ENCODE peak calls at places on chromosomes 4 and X, in six cellular contexts. L is lower lobe of right lung, R is GM13976, F is epithelial cell of esophagus, Q is AG10803, Z is cardiac fibroblast. W is an unnamed sample.

GRCh38 chr4:154822775-154823174 is 41.7 kb downstream of the RBM46 start:
- DNase-seq in L (no peak), Z (peak; percentile 63), F (peak; percentile 79), R (no peak), Q (peak; percentile 86), W (no peak)

GRCh38 chr4:112523008-112523440 is 7.0 kb upstream of the NEUROG2 start:
- DNase-seq in L (no peak), R (peak; percentile 68), Z (peak; percentile 36), Q (peak; percentile 33), F (peak; percentile 50), W (no peak)

GRCh38 chrX:24242649-24243556 is 71.0 kb downstream of the SUPT20HL2 start:
- DNase-seq in Q (peak; percentile 92), Z (peak; percentile 97), F (no peak), R (peak; percentile 31), L (no peak), W (no peak)

GRCh38 chr4:105967058-105967658 is 71.9 kb downstream of the NPNT start:
- DNase-seq in R (no peak), Z (no peak), F (no peak), Q (no peak), L (peak; percentile 33), W (no peak)

GRCh38 chrX:108224727-108225455 is 133.3 kb downstream of the ATG4A start:
- DNase-seq in Z (peak; percentile 51), Q (peak; percentile 3), F (peak; percentile 34), R (peak; percentile 24), L (no peak), W (no peak)

GRCh38 chrX:137071596-137071995 is 37.8 kb upstream of the GPR101 start:
- DNase-seq in Z (no peak), Q (no peak), R (no peak), F (no peak), L (no peak), W (no peak)

GRCh38 chr4:26330186-26330787 is 9.5 kb downstream of the RBPJ start:
- DNase-seq in F (peak; percentile 70), Q (peak; percentile 65), R (peak; percentile 54), L (no peak), Z (peak; percentile 73), W (no peak)

GRCh38 chrX:69107231-69107739 is 58.0 kb downstream of the PJA1 start:
- DNase-seq in Z (peak; percentile 61), F (no peak), R (no peak), Q (no peak), L (no peak), W (no peak)

GRCh38 chr4:88964450-88964849 is 92.5 kb downstream of the FAM13A start:
- DNase-seq in R (no peak), Q (peak; percentile 25), Z (peak; percentile 28), F (peak; percentile 78), L (no peak), W (no peak)

GRCh38 chrX:123764967-123765871 is 32.4 kb upstream of the THOC2 start:
- DNase-seq in R (peak; percentile 74), Q (peak; percentile 86), L (peak; percentile 87), Z (peak; percentile 88), F (peak; percentile 79), W (peak; percentile 92)

GRCh38 chr4:15963001-15963451 is at the start of gene FGFBP2:
- DNase-seq in L (peak; percentile 59), Z (peak; percentile 44), Q (peak; percentile 42), R (peak; percentile 35), F (peak; percentile 54), W (no peak)

GRCh38 chrX:24204331-24204730 is 54.8 kb downstream of the ZFX start:
- DNase-seq in Z (peak; percentile 7), F (peak; percentile 31), L (no peak), Q (peak; percentile 11), R (no peak), W (no peak)

GRCh38 chr4:80306255-80306654 is 29.3 kb upstream of the CFAP299 start:
- DNase-seq in F (peak; percentile 58), Q (no peak), L (no peak), R (no peak), Z (no peak), W (no peak)

GRCh38 chr4:54687887-54688841 is 30.4 kb downstream of the KIT start:
- DNase-seq in L (no peak), F (no peak), R (no peak), Z (no peak), Q (peak; percentile 67), W (no peak)

GRCh38 chr4:124526760-124527159 is 185.8 kb downstream of the ANKRD50 start:
- DNase-seq in R (no peak), L (no peak), Q (no peak), F (no peak), Z (no peak), W (no peak)

DNA sequence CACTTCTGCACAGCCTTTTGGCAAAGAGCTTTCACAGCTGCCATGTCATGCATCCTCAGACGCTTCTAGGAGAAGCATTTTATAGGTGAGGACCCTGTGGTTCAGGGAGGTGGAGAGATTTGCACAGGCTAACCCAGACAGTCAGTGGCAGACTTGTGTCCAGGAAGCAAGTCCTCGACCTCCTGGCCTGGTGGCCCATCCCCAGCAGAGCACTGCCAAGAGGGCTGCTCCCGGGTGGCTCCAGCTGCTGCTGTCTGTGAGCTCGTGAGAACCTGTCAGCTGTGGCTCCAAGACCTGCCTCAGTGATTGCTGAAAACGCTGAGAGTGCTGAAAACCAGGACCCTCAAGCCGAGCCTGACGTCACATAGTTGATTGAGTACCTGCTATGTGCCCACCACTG is 74.2 kb downstream of the RTL9 start:
- DNase-seq in R (no peak), F (no peak), L (no peak), Q (no peak), Z (no peak), W (no peak)
- TF ChIP-seq CTCF in R (no peak), F (no peak), L (no peak), Q (no peak), Z (no peak), W (no peak)

GRCh38 chr4:35934370-35934981 is 309.8 kb downstream of the ARAP2 start:
- DNase-seq in Q (peak; percentile 8), F (peak; percentile 36), L (no peak), Z (peak; percentile 28), R (no peak), W (no peak)
- TF ChIP-seq CTCF in Q (peak; percentile 57), F (peak; percentile 38), L (peak; percentile 56), Z (peak; percentile 36), R (peak; percentile 27), W (peak; percentile 88)

DNA sequence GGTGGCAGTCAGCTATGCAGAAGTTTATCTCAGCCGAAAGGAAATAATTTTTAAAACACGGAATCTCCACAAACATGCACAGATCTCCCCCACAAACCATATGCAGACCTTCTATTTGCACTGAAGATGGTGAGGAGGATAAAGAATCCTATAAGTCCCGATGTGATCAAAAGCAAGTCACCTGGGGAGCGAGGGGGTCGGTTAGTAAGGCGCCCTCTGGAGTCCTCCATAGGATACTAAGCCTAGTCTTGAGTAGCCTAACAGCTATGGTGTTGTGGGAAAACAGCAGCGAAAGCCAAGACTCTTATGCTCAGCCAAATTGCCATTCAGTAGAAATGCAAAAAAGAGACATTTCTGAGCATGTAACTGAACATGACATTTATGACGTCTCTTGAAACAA is 210.9 kb downstream of the FRMPD4 start:
- DNase-seq in Z (no peak), L (no peak), Q (no peak), F (no peak), R (no peak), W (no peak)
- TF ChIP-seq CTCF in Z (no peak), L (no peak), Q (no peak), F (no peak), R (no peak), W (no peak)

GRCh38 chr4:110630621-110631402 is 7.9 kb upstream of the PITX2 start:
- DNase-seq in Q (no peak), R (no peak), F (no peak), L (no peak), Z (no peak), W (no peak)
- TF ChIP-seq CTCF in Q (no peak), R (no peak), F (no peak), L (no peak), Z (no peak), W (no peak)

DNA sequence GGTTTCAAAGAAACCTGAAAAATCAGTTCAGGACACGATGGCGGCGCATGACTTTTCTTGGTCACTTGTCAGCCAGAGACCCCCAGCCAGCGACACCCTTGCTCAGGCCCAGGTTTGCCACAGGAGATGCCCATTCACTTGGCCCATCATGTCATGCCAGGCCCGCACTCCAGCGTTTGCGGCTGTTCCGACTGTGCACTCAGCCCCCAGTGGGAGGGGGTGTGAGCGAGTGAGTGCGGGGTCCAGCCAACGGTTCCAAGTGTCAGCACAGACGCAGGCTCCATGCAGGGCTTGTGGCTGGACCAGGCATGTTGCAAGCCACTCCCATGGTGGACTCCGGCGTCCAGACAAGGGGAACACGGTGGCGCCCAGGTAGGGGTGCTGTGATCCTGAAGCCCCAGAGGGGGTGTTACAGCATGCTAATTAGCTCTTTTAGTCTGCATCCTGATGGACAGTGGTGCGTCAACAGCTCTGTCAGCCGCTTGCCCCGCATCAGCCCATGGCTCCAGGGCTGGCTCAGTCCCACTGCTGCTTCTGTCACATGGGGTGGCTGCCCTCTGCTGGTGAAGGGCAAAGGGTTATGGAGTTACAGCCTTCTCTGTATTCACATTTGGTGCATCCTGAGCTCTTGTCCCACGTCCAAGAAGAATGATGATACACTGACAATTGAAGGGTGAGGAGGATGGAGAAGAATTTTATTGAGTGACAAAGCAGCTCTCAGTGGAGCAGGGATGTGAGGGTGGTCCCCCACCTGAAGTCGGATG is 3.7 kb upstream of the MAEA start:
- DNase-seq in Q (peak; percentile 28), Z (peak; percentile 10), F (no peak), R (no peak), L (no peak), W (no peak)
- TF ChIP-seq CTCF in Q (peak; percentile 31), Z (no peak), F (no peak), R (no peak), L (peak; percentile 15), W (peak; percentile 63)

GRCh38 chrX:64885850-64886249 is 90.4 kb downstream of the ZC4H2 start:
- DNase-seq in F (peak; percentile 1), Q (no peak), R (no peak), L (no peak), Z (no peak), W (no peak)
- TF ChIP-seq CTCF in F (peak; percentile 39), Q (peak; percentile 42), R (peak; percentile 24), L (peak; percentile 46), Z (peak; percentile 46), W (peak; percentile 46)

DNA sequence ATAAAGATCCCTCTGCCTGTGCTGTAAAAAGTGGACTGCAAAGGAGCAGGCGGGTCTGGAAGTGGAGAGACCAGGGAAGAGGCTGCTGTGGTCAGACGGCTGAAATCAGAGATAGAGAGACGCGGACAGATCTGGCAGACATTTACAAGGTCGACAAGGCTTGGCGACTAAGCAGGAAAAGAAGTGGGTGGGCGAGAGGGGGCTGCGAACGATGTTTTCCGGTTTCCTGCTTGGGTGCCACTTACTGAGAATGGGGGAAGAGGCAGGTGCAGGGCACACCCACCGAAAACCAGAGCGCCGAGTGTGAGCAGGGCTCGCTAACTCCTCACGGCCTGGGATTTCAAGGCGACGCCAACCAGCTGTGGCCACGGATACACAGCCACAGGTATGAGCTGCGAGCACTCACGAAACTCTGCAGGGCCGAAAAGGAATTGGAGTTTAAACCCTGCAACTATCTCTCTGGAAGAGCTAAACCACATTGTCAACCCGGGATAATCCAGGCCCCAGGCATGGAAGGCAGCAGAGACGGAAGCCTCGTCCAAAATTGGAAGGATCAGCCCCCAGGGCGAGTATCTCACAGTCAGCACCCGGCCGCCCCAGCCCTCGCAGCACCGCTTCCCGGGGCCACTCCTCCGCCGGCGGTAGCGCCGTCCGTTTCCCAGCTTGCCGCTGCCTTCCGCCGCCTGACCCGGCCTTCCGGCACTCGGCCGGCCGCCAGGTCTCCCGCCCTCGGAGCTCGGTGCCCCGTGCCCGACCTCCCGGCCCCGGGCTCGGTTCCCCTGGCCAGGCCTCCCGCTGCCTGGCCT is 824 bp downstream of the CASP3 start:
- DNase-seq in Q (peak; percentile 51), F (peak; percentile 76), R (peak; percentile 53), L (peak; percentile 79), Z (peak; percentile 62), W (no peak)
- TF ChIP-seq CTCF in Q (no peak), F (peak; percentile 24), R (no peak), L (no peak), Z (no peak), W (no peak)

GRCh38 chr4:166324321-166324720 is 451.3 kb downstream of the TLL1 start:
- DNase-seq in L (no peak), Z (peak; percentile 19), Q (no peak), R (no peak), F (peak; percentile 61), W (no peak)
- TF ChIP-seq CTCF in L (no peak), Z (peak; percentile 60), Q (no peak), R (peak; percentile 13), F (peak; percentile 50), W (peak; percentile 86)